ENCODE peak calls at places on chromosomes 6 and 20, in nine cellular contexts. One of them, this sample, is unnamed.
A peak's percentile ranks its signal among the peaks of the same experiment; 100 is the strongest.

GRCh38 chr6:50818673-50819072 is at the start of gene TFAP2B:
- DNase-seq in H54: no peak
- DNase-seq in vagina: no peak
- DNase-seq in esophagus squamous epithelium: no peak
- DNase-seq in stomach: no peak
- DNase-seq in adrenal gland: no peak
- DNase-seq in Peyer's patch: no peak
- DNase-seq in lower leg skin: no peak
- DNase-seq in breast epithelium: no peak
- DNase-seq in this sample: no peak

GRCh38 chr6:53044071-53044470 is 21.1 kb upstream of the FBXO9 start:
- DNase-seq in H54: no peak
- DNase-seq in vagina: no peak
- DNase-seq in esophagus squamous epithelium: no peak
- DNase-seq in stomach: no peak
- DNase-seq in adrenal gland: no peak
- DNase-seq in Peyer's patch: no peak
- DNase-seq in lower leg skin: no peak
- DNase-seq in breast epithelium: no peak
- DNase-seq in this sample: peak; percentile 23

GRCh38 chr6:37648465-37649330 is 49.0 kb downstream of the MDGA1 start:
- DNase-seq in H54: no peak
- DNase-seq in vagina: no peak
- DNase-seq in esophagus squamous epithelium: no peak
- DNase-seq in stomach: peak; percentile 57
- DNase-seq in adrenal gland: no peak
- DNase-seq in Peyer's patch: no peak
- DNase-seq in lower leg skin: no peak
- DNase-seq in breast epithelium: no peak
- DNase-seq in this sample: peak; percentile 45

GRCh38 chr20:24916412-24916811 is 32.7 kb upstream of the CST7 start:
- DNase-seq in H54: no peak
- DNase-seq in vagina: no peak
- DNase-seq in esophagus squamous epithelium: no peak
- DNase-seq in stomach: no peak
- DNase-seq in adrenal gland: no peak
- DNase-seq in Peyer's patch: no peak
- DNase-seq in lower leg skin: no peak
- DNase-seq in breast epithelium: no peak
- DNase-seq in this sample: no peak

GRCh38 chr6:81241717-81242116 is 510.8 kb downstream of the TENT5A start:
- DNase-seq in H54: peak; percentile 4
- DNase-seq in vagina: no peak
- DNase-seq in esophagus squamous epithelium: no peak
- DNase-seq in stomach: no peak
- DNase-seq in adrenal gland: no peak
- DNase-seq in Peyer's patch: no peak
- DNase-seq in lower leg skin: no peak
- DNase-seq in breast epithelium: no peak
- DNase-seq in this sample: no peak

GRCh38 chr6:53014744-53015143 is 19.7 kb upstream of the GSTA4 start:
- DNase-seq in H54: no peak
- DNase-seq in vagina: no peak
- DNase-seq in esophagus squamous epithelium: no peak
- DNase-seq in stomach: no peak
- DNase-seq in adrenal gland: no peak
- DNase-seq in Peyer's patch: no peak
- DNase-seq in lower leg skin: no peak
- DNase-seq in breast epithelium: no peak
- DNase-seq in this sample: no peak

GRCh38 chr20:46186210-46186609 is 68.1 kb downstream of the CD40 start:
- DNase-seq in H54: no peak
- DNase-seq in vagina: no peak
- DNase-seq in esophagus squamous epithelium: no peak
- DNase-seq in stomach: no peak
- DNase-seq in adrenal gland: no peak
- DNase-seq in Peyer's patch: no peak
- DNase-seq in lower leg skin: no peak
- DNase-seq in breast epithelium: no peak
- DNase-seq in this sample: no peak

GRCh38 chr6:22980446-22980845 is 411.1 kb downstream of the HDGFL1 start:
- DNase-seq in H54: peak; percentile 2
- DNase-seq in vagina: no peak
- DNase-seq in esophagus squamous epithelium: no peak
- DNase-seq in stomach: no peak
- DNase-seq in adrenal gland: no peak
- DNase-seq in Peyer's patch: no peak
- DNase-seq in lower leg skin: no peak
- DNase-seq in breast epithelium: no peak
- DNase-seq in this sample: no peak

GRCh38 chr20:24783631-24784492 is 165.2 kb upstream of the CST7 start:
- DNase-seq in H54: no peak
- DNase-seq in vagina: no peak
- DNase-seq in esophagus squamous epithelium: no peak
- DNase-seq in stomach: peak; percentile 30
- DNase-seq in adrenal gland: no peak
- DNase-seq in Peyer's patch: no peak
- DNase-seq in lower leg skin: no peak
- DNase-seq in breast epithelium: no peak
- DNase-seq in this sample: peak; percentile 5

GRCh38 chr20:57794600-57795346 is 85.0 kb upstream of the PMEPA1 start:
- DNase-seq in H54: peak; percentile 52
- DNase-seq in vagina: no peak
- DNase-seq in esophagus squamous epithelium: no peak
- DNase-seq in stomach: no peak
- DNase-seq in adrenal gland: no peak
- DNase-seq in Peyer's patch: no peak
- DNase-seq in lower leg skin: no peak
- DNase-seq in breast epithelium: no peak
- DNase-seq in this sample: no peak

GRCh38 chr6:8131265-8131897 is 29.0 kb upstream of the EEF1E1 start:
- DNase-seq in H54: peak; percentile 32
- DNase-seq in vagina: no peak
- DNase-seq in esophagus squamous epithelium: no peak
- DNase-seq in stomach: peak; percentile 54
- DNase-seq in adrenal gland: peak; percentile 60
- DNase-seq in Peyer's patch: no peak
- DNase-seq in lower leg skin: no peak
- DNase-seq in breast epithelium: no peak
- DNase-seq in this sample: peak; percentile 37

GRCh38 chr6:166952567-166953464 is 3.5 kb downstream of the RNASET2 start:
- DNase-seq in H54: no peak
- DNase-seq in vagina: no peak
- DNase-seq in esophagus squamous epithelium: no peak
- DNase-seq in stomach: no peak
- DNase-seq in adrenal gland: no peak
- DNase-seq in Peyer's patch: peak; percentile 37
- DNase-seq in lower leg skin: no peak
- DNase-seq in breast epithelium: no peak
- DNase-seq in this sample: no peak

GRCh38 chr20:59752704-59753460 is 148.5 kb downstream of the PHACTR3 start:
- DNase-seq in H54: no peak
- DNase-seq in vagina: no peak
- DNase-seq in esophagus squamous epithelium: no peak
- DNase-seq in stomach: no peak
- DNase-seq in adrenal gland: no peak
- DNase-seq in Peyer's patch: no peak
- DNase-seq in lower leg skin: no peak
- DNase-seq in breast epithelium: no peak
- DNase-seq in this sample: no peak
- TF ChIP-seq POLR2A in H54: no peak
- TF ChIP-seq POLR2A in vagina: no peak
- TF ChIP-seq POLR2A in esophagus squamous epithelium: no peak
- TF ChIP-seq POLR2A in stomach: no peak
- TF ChIP-seq POLR2A in adrenal gland: no peak
- TF ChIP-seq POLR2A in Peyer's patch: no peak
- TF ChIP-seq POLR2A in lower leg skin: no peak
- TF ChIP-seq POLR2A in breast epithelium: no peak
- TF ChIP-seq POLR2A in this sample: no peak

DNA sequence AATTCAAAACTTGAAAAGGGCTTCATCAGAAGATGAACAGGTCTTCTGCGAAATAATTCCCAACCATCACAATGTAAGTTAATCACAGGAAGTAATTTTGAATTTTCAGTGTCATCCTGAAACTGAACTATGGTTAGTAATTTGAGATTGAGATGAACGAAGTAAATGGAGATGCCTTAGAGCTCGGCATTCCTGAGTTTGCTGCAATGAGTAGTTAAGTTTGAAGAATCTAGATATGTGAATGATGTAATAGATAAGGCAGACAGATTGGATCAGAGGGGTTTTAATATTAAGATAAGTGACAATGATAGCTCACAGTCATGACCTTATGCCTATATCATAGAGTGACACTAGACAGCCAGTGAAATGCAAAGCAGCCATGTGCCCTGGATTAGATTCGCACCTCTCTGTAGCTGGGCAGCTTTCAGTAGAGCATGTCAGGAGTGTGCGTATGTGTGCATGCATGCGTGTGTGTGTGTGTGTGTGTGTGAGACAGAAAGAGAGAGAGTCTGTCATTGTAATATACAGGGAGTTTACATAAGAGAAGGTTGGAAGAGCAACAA is 232.9 kb downstream of the GMPR start:
- DNase-seq in H54: no peak
- DNase-seq in vagina: no peak
- DNase-seq in esophagus squamous epithelium: no peak
- DNase-seq in stomach: no peak
- DNase-seq in adrenal gland: no peak
- DNase-seq in Peyer's patch: no peak
- DNase-seq in lower leg skin: no peak
- DNase-seq in breast epithelium: no peak
- DNase-seq in this sample: no peak
- TF ChIP-seq POLR2A in H54: no peak
- TF ChIP-seq POLR2A in vagina: no peak
- TF ChIP-seq POLR2A in esophagus squamous epithelium: no peak
- TF ChIP-seq POLR2A in stomach: no peak
- TF ChIP-seq POLR2A in adrenal gland: no peak
- TF ChIP-seq POLR2A in Peyer's patch: no peak
- TF ChIP-seq POLR2A in lower leg skin: no peak
- TF ChIP-seq POLR2A in breast epithelium: no peak
- TF ChIP-seq POLR2A in this sample: no peak

GRCh38 chr20:49812463-49813304 is at the start of gene SLC9A8:
- DNase-seq in H54: peak; percentile 89
- DNase-seq in vagina: no peak
- DNase-seq in esophagus squamous epithelium: peak; percentile 22
- DNase-seq in stomach: peak; percentile 83
- DNase-seq in adrenal gland: peak; percentile 93
- DNase-seq in Peyer's patch: peak; percentile 79
- DNase-seq in lower leg skin: peak; percentile 88
- DNase-seq in breast epithelium: peak; percentile 74
- DNase-seq in this sample: peak; percentile 92
- TF ChIP-seq POLR2A in H54: peak; percentile 67
- TF ChIP-seq POLR2A in vagina: no peak
- TF ChIP-seq POLR2A in esophagus squamous epithelium: peak; percentile 75
- TF ChIP-seq POLR2A in stomach: no peak
- TF ChIP-seq POLR2A in adrenal gland: peak; percentile 57
- TF ChIP-seq POLR2A in Peyer's patch: peak; percentile 63
- TF ChIP-seq POLR2A in lower leg skin: no peak
- TF ChIP-seq POLR2A in breast epithelium: peak; percentile 65
- TF ChIP-seq POLR2A in this sample: peak; percentile 77

DNA sequence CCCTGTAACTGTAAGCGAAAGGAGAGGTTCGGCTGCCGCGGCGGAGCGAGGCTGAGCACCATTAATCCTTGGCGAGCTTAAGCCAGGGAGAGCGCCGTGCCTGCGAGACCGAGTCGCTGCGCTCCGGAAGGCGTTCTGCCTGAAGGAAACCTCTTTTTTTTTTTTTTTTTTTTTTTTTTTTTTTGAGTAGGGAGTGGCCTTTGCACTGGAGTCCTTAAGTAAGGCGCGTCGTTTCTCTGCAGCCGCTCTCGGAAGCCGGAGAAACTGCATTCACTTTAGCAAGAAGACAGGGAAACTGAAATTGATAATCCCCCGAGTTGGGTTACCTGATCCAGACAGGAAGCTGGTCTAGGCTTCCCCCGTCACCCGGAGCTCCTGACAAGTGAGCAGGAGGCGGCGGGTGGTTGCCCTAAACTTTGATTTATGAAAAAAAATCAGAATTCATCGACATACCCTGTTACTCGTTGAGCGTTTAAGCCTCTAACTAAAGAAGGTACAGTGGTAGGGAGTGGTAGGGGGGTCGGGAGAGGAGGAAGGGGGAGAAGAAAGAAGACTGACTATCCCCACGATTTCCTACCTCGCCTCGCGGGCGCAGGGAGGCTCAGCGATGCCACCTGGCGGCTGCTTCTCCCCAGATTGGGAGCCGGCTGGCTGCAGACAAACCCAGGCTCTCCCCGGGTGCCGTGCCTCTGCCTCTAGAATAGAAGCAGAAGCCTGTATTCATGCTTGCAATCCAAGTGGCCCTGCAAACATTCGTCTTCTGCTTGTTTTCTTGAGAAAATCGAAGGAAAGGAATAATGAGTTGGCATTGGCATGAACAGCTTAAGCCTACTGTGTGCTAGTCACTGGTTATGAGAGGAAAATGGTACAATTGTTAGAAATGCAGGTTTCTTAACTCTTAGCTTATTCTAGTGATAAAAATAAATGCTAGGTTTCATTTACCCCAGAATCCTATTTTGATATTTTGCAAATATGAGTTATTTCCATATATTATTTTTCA is 4.4 kb upstream of the SOX4 start:
- DNase-seq in H54: peak; percentile 74
- DNase-seq in vagina: no peak
- DNase-seq in esophagus squamous epithelium: peak; percentile 6
- DNase-seq in stomach: peak; percentile 92
- DNase-seq in adrenal gland: peak; percentile 90
- DNase-seq in Peyer's patch: peak; percentile 76
- DNase-seq in lower leg skin: peak; percentile 82
- DNase-seq in breast epithelium: peak; percentile 89
- DNase-seq in this sample: peak; percentile 64
- TF ChIP-seq POLR2A in H54: peak; percentile 0
- TF ChIP-seq POLR2A in vagina: no peak
- TF ChIP-seq POLR2A in esophagus squamous epithelium: peak; percentile 36
- TF ChIP-seq POLR2A in stomach: no peak
- TF ChIP-seq POLR2A in adrenal gland: no peak
- TF ChIP-seq POLR2A in Peyer's patch: peak; percentile 9
- TF ChIP-seq POLR2A in lower leg skin: no peak
- TF ChIP-seq POLR2A in breast epithelium: no peak
- TF ChIP-seq POLR2A in this sample: no peak

This sample was measured in erythroblast.